ENCODE peak calls at places on chromosomes 12 and 14, in six cellular contexts. Q is CD4-positive, alpha-beta T cell; O is DND-41; Z is GM23338; K is IMR-90; L is fibroblast of lung. T is an unnamed sample.
A peak's percentile ranks its signal among the peaks of the same experiment; 100 is the strongest.

GRCh38 chr12:108881953-108882352 is 2.1 kb downstream of the DAO start:
- DNase-seq in Q (no peak), O (no peak), Z (no peak), K (no peak), L (no peak), T (no peak)

GRCh38 chr12:53803194-53803593 is 51.4 kb upstream of the CISTR start:
- DNase-seq in Q (no peak), O (no peak), Z (no peak), K (no peak), L (no peak), T (no peak)

GRCh38 chr14:79947440-79947839 is 263.9 kb downstream of the DIO2 start:
- DNase-seq in Q (no peak), O (no peak), Z (no peak), K (no peak), L (no peak), T (no peak)

GRCh38 chr12:66636771-66637170 is 42.1 kb downstream of the GRIP1 start:
- DNase-seq in Q (no peak), O (no peak), Z (no peak), K (no peak), L (no peak), T (peak; percentile 85)

GRCh38 chr12:108307006-108307405 is 32.1 kb downstream of the CMKLR1 start:
- DNase-seq in Q (no peak), O (no peak), Z (no peak), K (peak; percentile 35), L (peak; percentile 54), T (no peak)

GRCh38 chr12:119036878-119037493 is 55.6 kb downstream of the SRRM4 start:
- DNase-seq in Q (no peak), O (peak; percentile 39), Z (peak; percentile 82), K (no peak), L (no peak), T (no peak)

GRCh38 chr12:94074970-94075695 is 73.2 kb upstream of the PLXNC1 start:
- DNase-seq in Q (no peak), O (peak; percentile 29), Z (peak; percentile 77), K (peak; percentile 89), L (peak; percentile 89), T (no peak)

GRCh38 chr14:94330857-94331256 is 7.7 kb upstream of the SERPINA6 start:
- DNase-seq in Q (no peak), O (no peak), Z (no peak), K (no peak), L (no peak), T (no peak)

GRCh38 chr12:104793280-104793679 is 164.8 kb downstream of the SLC41A2 start:
- DNase-seq in Q (no peak), O (no peak), Z (no peak), K (peak; percentile 9), L (peak; percentile 90), T (no peak)

GRCh38 chr12:41189395-41190251 is 1.5 kb downstream of the PDZRN4 start:
- DNase-seq in Q (no peak), O (no peak), Z (peak; percentile 45), K (no peak), L (no peak), T (no peak)

GRCh38 chr12:103198499-103198898 is 241.0 kb downstream of the ASCL1 start:
- DNase-seq in Q (no peak), O (no peak), Z (peak; percentile 12), K (no peak), L (no peak), T (no peak)

GRCh38 chr14:59463773-59464650 is 1.2 kb downstream of the GPR135 start:
- DNase-seq in Q (no peak), O (no peak), Z (peak; percentile 64), K (no peak), L (peak; percentile 52), T (no peak)

GRCh38 chr14:96156804-96157760 is 47.6 kb upstream of the BDKRB2 start:
- DNase-seq in Q (no peak), O (no peak), Z (no peak), K (no peak), L (no peak), T (no peak)

GRCh38 chr14:81363746-81364400 is 36.3 kb downstream of the STON2 start:
- DNase-seq in Q (no peak), O (no peak), Z (no peak), K (no peak), L (no peak), T (no peak)

GRCh38 chr14:100654814-100655795 is 67.9 kb upstream of the BEGAIN start:
- DNase-seq in Q (peak; percentile 25), O (no peak), Z (peak; percentile 66), K (no peak), L (peak; percentile 50), T (no peak)

GRCh38 chr14:70822706-70823185 is 13.4 kb upstream of the MAP3K9 start:
- DNase-seq in Q (no peak), O (peak; percentile 56), Z (peak; percentile 96), K (peak; percentile 2), L (peak; percentile 30), T (no peak)

GRCh38 chr14:92496458-92496857 is 17.1 kb upstream of the RIN3 start:
- DNase-seq in Q (no peak), O (no peak), Z (no peak), K (no peak), L (no peak), T (no peak)

GRCh38 chr12:120914794-120915193 is 10.6 kb upstream of the SPPL3 start:
- DNase-seq in Q (no peak), O (no peak), Z (no peak), K (no peak), L (no peak), T (no peak)

GRCh38 chr14:50059773-50060629 is 56.4 kb downstream of the VCPKMT start:
- DNase-seq in Q (no peak), O (no peak), Z (no peak), K (no peak), L (no peak), T (no peak)

GRCh38 chr14:23430733-23431105 is 4.7 kb downstream of the MYH7 start:
- DNase-seq in Q (no peak), O (no peak), Z (no peak), K (no peak), L (peak; percentile 11), T (peak; percentile 82)

GRCh38 chr12:52010152-52010622 is 3.4 kb downstream of the TAMALIN start:
- DNase-seq in Q (no peak), O (no peak), Z (peak; percentile 86), K (peak; percentile 83), L (peak; percentile 85), T (peak; percentile 75)

GRCh38 chr12:56315626-56316473 is at the start of gene CNPY2:
- DNase-seq in Q (peak; percentile 86), O (peak; percentile 94), Z (peak; percentile 99), K (peak; percentile 96), L (peak; percentile 98), T (peak; percentile 95)
- TF ChIP-seq CTCF in Q (no peak), O (peak; percentile 23), Z (peak; percentile 59), K (peak; percentile 9), L (no peak), T (peak; percentile 31)

GRCh38 chr12:124115976-124116690 is 143.1 kb downstream of the ZNF664 start:
- DNase-seq in Q (no peak), O (no peak), Z (peak; percentile 87), K (no peak), L (no peak), T (no peak)
- H3K27me3 ChIP-seq in Q (no peaks in the 10 kb centered on the region), O (no peaks in the 10 kb centered on the region), Z (no peaks in the 10 kb centered on the region), K (peaks cover 21% of the 10 kb centered on the region), L (no peaks in the 10 kb centered on the region), T (no peaks in the 10 kb centered on the region)

DNA sequence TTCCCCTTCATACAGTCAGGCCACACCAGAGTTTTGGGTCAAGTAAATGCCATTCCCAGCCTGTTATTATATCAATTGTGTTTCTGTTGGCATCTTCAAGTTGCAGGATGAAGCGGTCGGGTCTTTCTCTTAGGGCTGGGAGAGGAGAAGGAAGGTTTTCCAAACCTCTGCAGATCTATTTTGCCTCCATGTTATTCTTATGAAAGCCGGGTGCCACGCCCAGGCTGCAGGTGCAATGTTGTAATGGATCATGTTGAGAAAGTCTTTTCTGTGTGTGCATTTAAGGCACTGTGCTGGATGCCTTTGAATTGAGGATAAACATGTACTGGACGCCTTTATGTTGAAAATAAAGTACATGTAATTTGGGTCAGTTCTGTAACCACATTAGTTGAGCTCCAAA is 164.4 kb upstream of the HIF1A start:
- DNase-seq in Q (no peak), O (no peak), Z (no peak), K (no peak), L (no peak), T (no peak)
- H3K27ac ChIP-seq in Q (no peak overlapping the region), O (no peak overlapping the region), Z (no peak overlapping the region), K (no peak overlapping the region), L (no peak overlapping the region), T (no peak overlapping the region)

GRCh38 chr12:39807043-39807442 is 187.4 kb upstream of the ABCD2 start:
- DNase-seq in Q (no peak), O (no peak), Z (peak; percentile 77), K (no peak), L (no peak), T (no peak)
- TF ChIP-seq CTCF in Q (no peak), O (no peak), Z (peak; percentile 66), K (no peak), L (peak; percentile 24), T (no peak)